ENCODE peak calls at places on chromosomes 2 and 18, in six cellular contexts. U is activated CD8-positive, alpha-beta memory T cell treated with anti-CD3 and anti-CD28 coated beads for 48 hours; W is GM03348; N is NAMALWA; E is cardiac muscle cell; P is GM04504. V is an unnamed sample.

GRCh38 chr2:73566288-73566878 is 75.8 kb downstream of the NAT8 start:
- DNase-seq in P (no peak), N (no peak), E (no peak), U (no peak), W (no peak), V (no peak)

GRCh38 chr18:7980136-7980535 is 413.0 kb downstream of the PTPRM start:
- DNase-seq in P (no peak), U (no peak), E (no peak), N (peak; percentile 34), W (no peak), V (no peak)

GRCh38 chr2:158637357-158637756 is 157.8 kb upstream of the DAPL1 start:
- DNase-seq in P (no peak), N (no peak), W (no peak), U (no peak), E (no peak), V (no peak)

GRCh38 chr2:29053223-29053622 is 21.1 kb downstream of the PCARE start:
- DNase-seq in P (no peak), U (no peak), N (no peak), E (no peak), W (no peak), V (no peak)

GRCh38 chr2:193841389-193842150 is 1646.8 kb upstream of the TMEFF2 start:
- DNase-seq in N (no peak), W (peak; percentile 32), E (no peak), P (no peak), U (no peak), V (no peak)

GRCh38 chr2:134120160-134120717 is 133.6 kb upstream of the MGAT5 start:
- DNase-seq in N (no peak), W (peak; percentile 45), P (no peak), E (peak; percentile 60), U (no peak), V (no peak)

GRCh38 chr18:312415-312814 is 44.6 kb upstream of the THOC1 start:
- DNase-seq in E (no peak), N (no peak), U (no peak), P (no peak), W (no peak), V (no peak)

GRCh38 chr2:18559941-18560796 is at the start of gene RDH14:
- DNase-seq in W (peak; percentile 96), U (peak; percentile 87), N (peak; percentile 93), E (peak; percentile 99), P (peak; percentile 77), V (peak; percentile 91)

GRCh38 chr2:101993772-101994171 is 2.0 kb downstream of the IL1R2 start:
- DNase-seq in E (no peak), N (no peak), W (no peak), P (no peak), U (no peak), V (no peak)

GRCh38 chr2:212414699-212415309 is 123.8 kb downstream of the ERBB4 start:
- DNase-seq in E (no peak), N (no peak), U (no peak), W (peak; percentile 16), P (peak; percentile 64), V (no peak)